ENCODE peak calls at places on chromosomes 6 and 20, in eight cellular contexts. M is esophagus squamous epithelium, Y is breast epithelium, D is WTC11, B is right atrium auricular region, U is heart left ventricle, T is pancreas, W is psoas muscle. A is an unnamed sample.

GRCh38 chr6:170165085-170165484 is 125.8 kb downstream of the DLL1 start:
- DNase-seq in W (peak), U (peak), D (no peak), T (peak), B (no peak), Y (no peak), M (no peak), A (no peak)

GRCh38 chr6:149942461-149942829 is 631 bp downstream of the ULBP2 start:
- DNase-seq in U (peak), M (no peak), B (peak), T (peak), W (no peak), D (no peak), Y (no peak), A (no peak)

GRCh38 chr6:151721141-151721540 is 86.3 kb upstream of the ESR1 start:
- DNase-seq in B (no peak), W (no peak), U (no peak), Y (no peak), T (no peak), M (no peak), D (no peak), A (no peak)

GRCh38 chr6:108728826-108729225 is 119.4 kb upstream of the ARMC2 start:
- DNase-seq in D (no peak), B (no peak), W (no peak), M (no peak), T (no peak), U (no peak), Y (no peak), A (no peak)

GRCh38 chr6:33860706-33861474 is 57.1 kb upstream of the MLN start:
- DNase-seq in Y (no peak), W (no peak), U (peak), M (no peak), B (no peak), T (no peak), D (no peak), A (peak)

GRCh38 chr20:20658871-20659415 is 53.5 kb downstream of the RALGAPA2 start:
- DNase-seq in W (no peak), B (no peak), M (no peak), U (no peak), T (no peak), Y (no peak), D (no peak), A (no peak)

GRCh38 chr20:48758206-48758820 is 69.5 kb downstream of the PREX1 start:
- DNase-seq in M (no peak), W (no peak), B (no peak), D (no peak), U (no peak), T (no peak), Y (no peak), A (peak)

GRCh38 chr6:109465772-109466171 is 10.2 kb upstream of the MICAL1 start:
- DNase-seq in M (no peak), D (no peak), B (no peak), U (no peak), T (no peak), W (no peak), Y (no peak), A (no peak)

GRCh38 chr6:125679651-125680050 is 69.8 kb upstream of the HEY2 start:
- DNase-seq in U (no peak), Y (no peak), M (no peak), W (no peak), B (no peak), T (no peak), D (no peak), A (no peak)

GRCh38 chr6:45486739-45487138 is 109.0 kb upstream of the SUPT3H start:
- DNase-seq in D (no peak), U (no peak), B (no peak), M (no peak), Y (no peak), T (no peak), W (no peak), A (no peak)

GRCh38 chr6:129140571-129140970 is 257.6 kb downstream of the LAMA2 start:
- DNase-seq in T (no peak), Y (no peak), U (no peak), M (no peak), W (no peak), D (no peak), B (no peak), A (peak)

GRCh38 chr6:166751051-166751595 is 124.1 kb upstream of the RPS6KA2 start:
- DNase-seq in U (no peak), M (no peak), D (peak), B (no peak), T (no peak), W (no peak), Y (no peak), A (no peak)

GRCh38 chr20:19512886-19513285 is 245.2 kb upstream of the RIN2 start:
- DNase-seq in B (no peak), W (no peak), Y (no peak), D (no peak), T (no peak), M (no peak), U (no peak), A (no peak)

GRCh38 chr6:170225852-170226417 is 64.9 kb downstream of the DLL1 start:
- DNase-seq in M (no peak), Y (peak), D (no peak), T (peak), B (no peak), U (peak), W (peak), A (no peak)

GRCh38 chr6:106547961-106548453 is 81.3 kb downstream of the RTN4IP1 start:
- DNase-seq in T (no peak), W (no peak), U (no peak), D (no peak), M (no peak), B (no peak), Y (no peak), A (no peak)

DNA sequence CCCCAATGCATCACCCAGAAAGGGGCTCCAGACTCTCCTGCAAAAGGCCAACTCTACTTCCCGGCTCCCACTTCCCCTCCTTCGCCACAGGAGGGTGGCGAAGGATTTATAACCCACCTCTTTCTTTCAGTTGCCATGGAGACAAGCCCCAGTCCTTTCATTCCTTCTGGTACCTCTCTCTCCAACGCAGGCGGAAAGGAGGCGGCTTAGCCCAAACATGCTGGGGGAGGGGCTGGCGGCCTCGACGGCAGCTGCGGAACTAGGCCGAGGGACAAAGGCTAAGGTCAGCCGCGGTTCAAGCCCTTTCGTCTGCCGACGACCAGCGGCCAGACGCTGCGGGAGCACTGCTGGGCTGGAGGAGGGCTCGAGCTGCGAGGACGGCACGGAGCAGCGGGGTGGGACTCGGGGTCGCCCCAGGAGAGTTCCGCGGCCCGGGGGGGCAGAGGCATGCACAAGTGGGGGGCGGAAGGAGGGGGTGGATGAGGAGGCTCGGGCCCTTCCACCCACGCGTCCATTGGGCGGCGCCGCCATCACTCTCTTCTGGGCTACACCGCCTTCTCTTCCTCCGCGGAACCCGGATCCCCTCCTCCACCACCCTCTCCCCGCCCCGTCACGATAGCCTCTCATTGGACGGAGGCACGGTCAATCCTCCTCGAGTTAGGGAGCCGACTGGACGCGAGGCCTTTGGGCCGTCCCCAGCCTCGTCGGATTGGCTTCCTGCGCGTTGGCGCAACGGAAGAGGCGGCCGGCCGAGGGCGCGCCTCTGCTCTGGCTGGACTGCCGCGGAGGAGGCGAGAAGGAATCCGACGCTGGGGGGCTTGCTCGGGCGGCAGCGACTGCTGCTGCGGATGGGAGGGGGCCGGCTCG is at the start of gene PANK2:
- DNase-seq in D (peak), T (peak), B (peak), M (peak), Y (peak), U (peak), W (peak), A (peak)
- TF ChIP-seq CTCF in D (no peak), T (no peak), B (no peak), M (peak), Y (peak), U (peak), W (peak), A (peak)

GRCh38 chr6:130381459-130382380 is 15.9 kb downstream of the TMEM200A start:
- DNase-seq in D (no peak), M (no peak), B (no peak), Y (no peak), T (no peak), U (no peak), W (no peak), A (no peak)
- TF ChIP-seq CTCF in D (no peak), M (no peak), B (no peak), Y (no peak), T (no peak), U (no peak), W (no peak), A (no peak)

GRCh38 chr6:17281100-17281496 is at the start of gene RBM24:
- DNase-seq in M (no peak), T (peak), D (peak), Y (no peak), U (peak), B (no peak), W (peak), A (peak)
- TF ChIP-seq CTCF in M (no peak), T (no peak), D (no peak), Y (no peak), U (no peak), B (no peak), W (no peak), A (no peak)

DNA sequence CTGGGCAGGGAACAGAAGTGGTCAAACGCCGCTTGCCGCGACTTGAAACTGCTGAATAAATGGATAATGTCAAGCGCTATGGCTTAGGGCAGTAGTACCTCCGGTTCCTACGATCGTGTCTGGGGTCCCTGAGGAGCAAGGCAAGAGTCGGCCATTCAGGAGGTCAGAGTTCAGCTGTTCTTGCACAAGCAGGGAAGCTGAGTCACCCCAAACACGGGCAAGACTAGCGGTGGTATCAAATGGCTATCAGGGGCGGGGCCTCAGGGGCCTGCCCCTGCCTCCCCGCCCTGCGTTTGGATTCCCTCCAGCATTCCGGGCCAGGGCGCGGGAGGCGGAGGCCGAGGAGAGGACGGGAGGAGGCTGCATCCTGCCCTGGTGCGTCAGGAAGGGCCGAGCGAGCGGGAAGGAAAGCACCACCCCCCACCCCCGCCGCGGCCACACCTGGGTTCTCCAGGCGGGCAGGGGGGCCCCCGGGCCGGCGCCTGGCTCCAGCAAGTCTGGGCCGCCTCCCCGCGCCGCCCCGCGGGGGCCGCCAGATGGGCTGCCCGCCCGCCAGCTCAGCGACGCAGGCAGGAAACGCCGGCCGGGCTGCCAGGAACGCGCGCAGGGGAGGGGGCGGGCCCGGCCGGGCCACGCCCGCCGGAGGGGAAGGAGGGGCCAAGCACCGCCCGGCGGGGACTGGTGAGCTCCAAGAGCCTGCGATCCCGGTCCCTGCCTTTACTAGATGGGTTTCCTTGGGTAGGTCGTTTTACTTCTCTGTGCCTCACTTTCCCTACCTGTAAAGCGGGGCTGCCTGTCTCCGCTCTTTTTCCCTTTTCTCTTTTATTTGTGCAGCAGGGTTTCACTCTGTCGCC is 32.2 kb upstream of the ID1 start:
- DNase-seq in D (peak), M (peak), W (peak), T (peak), Y (peak), U (peak), B (peak), A (peak)
- TF ChIP-seq CTCF in D (no peak), M (peak), W (no peak), T (no peak), Y (no peak), U (no peak), B (no peak), A (no peak)

GRCh38 chr6:51490101-51490500 is 597.3 kb downstream of the PKHD1 start:
- DNase-seq in B (no peak), W (no peak), U (no peak), T (no peak), D (no peak), Y (no peak), M (no peak), A (no peak)

GRCh38 chr6:51495016-51495805 is 592.2 kb downstream of the PKHD1 start:
- DNase-seq in B (no peak), Y (peak), M (no peak), T (no peak), D (peak), W (no peak), U (no peak), A (no peak)

GRCh38 chr6:51495806-51496380 is 591.5 kb downstream of the PKHD1 start:
- DNase-seq in T (no peak), B (no peak), Y (no peak), U (no peak), D (no peak), W (no peak), M (no peak), A (no peak)

GRCh38 chr6:51489133-51489532 is 598.3 kb downstream of the PKHD1 start:
- DNase-seq in T (no peak), Y (no peak), W (no peak), U (no peak), B (no peak), M (no peak), D (no peak), A (no peak)

DNA sequence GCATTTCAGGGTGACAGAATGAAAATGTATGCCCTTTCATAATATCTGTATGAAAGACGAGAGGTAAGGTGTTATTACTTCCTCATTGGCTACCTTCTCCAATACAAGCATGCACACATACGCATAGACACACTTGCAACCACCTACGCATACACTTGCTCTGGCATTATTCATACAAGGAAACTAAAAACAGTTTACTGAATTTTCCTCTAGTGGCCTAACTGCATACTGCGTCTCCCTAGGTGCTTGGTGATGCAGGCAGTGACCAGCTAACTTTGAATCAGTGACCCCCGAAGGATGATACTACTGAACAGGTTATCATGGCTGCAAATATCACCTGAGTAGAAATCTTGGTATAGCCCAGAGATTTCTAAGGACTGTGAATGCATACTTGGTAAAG is 593.1 kb downstream of the PKHD1 start:
- DNase-seq in W (no peak), D (no peak), T (no peak), M (no peak), B (no peak), Y (no peak), U (no peak), A (no peak)
- TF ChIP-seq CTCF in W (no peak), D (no peak), T (no peak), M (peak), B (no peak), Y (peak), U (no peak), A (no peak)

A was measured in mucosa of descending colon.